ENCODE peak calls at places on chromosomes 1 and 21, in five cellular contexts. Z, C, W, O and D are unnamed samples.

GRCh38 chr21:33539612-33540011 is 2.3 kb downstream of the GART start:
- DNase-seq in W (no peak), O (no peak), C (no peak), Z (no peak), D (no peak)

GRCh38 chr21:35783686-35784085 is 276.6 kb downstream of the SETD4 start:
- DNase-seq in O (no peak), Z (no peak), C (no peak), W (no peak), D (no peak)

GRCh38 chr1:52641307-52641706 is 8.3 kb downstream of the SHISAL2A start:
- DNase-seq in O (no peak), W (no peak), Z (no peak), C (no peak), D (no peak)

GRCh38 chr1:182611326-182611725 is 7.1 kb upstream of the RGS16 start:
- DNase-seq in C (no peak), W (no peak), O (no peak), Z (no peak), D (no peak)

GRCh38 chr21:30340714-30341573 is 3.5 kb upstream of the KRTAP27-1 start:
- DNase-seq in O (peak), Z (no peak), C (no peak), W (no peak), D (peak)

GRCh38 chr1:178039826-178040380 is 54.0 kb upstream of the RASAL2 start:
- DNase-seq in C (no peak), O (no peak), W (no peak), Z (no peak), D (no peak)

GRCh38 chr1:16905112-16905855 is 9.5 kb downstream of the RNU1-2 start:
- DNase-seq in W (no peak), O (no peak), Z (peak), C (no peak), D (peak)

GRCh38 chr1:241423541-241424479 is 66.8 kb upstream of the RGS7 start:
- DNase-seq in Z (no peak), O (peak), W (no peak), C (peak), D (no peak)

GRCh38 chr1:160542303-160542945 is 19.4 kb upstream of the SLAMF6 start:
- DNase-seq in O (no peak), W (no peak), C (peak), Z (no peak), D (no peak)

GRCh38 chr1:63318255-63319068 is 3.9 kb upstream of the FOXD3 start:
- DNase-seq in C (no peak), Z (no peak), W (no peak), O (no peak), D (no peak)

GRCh38 chr21:40827509-40827908 is 19.4 kb downstream of the DSCAM start:
- DNase-seq in Z (no peak), C (no peak), W (no peak), O (no peak), D (no peak)

GRCh38 chr1:95671098-95671497 is 437.1 kb downstream of the RWDD3 start:
- DNase-seq in O (no peak), W (no peak), Z (no peak), C (no peak), D (no peak)

GRCh38 chr1:85279463-85280080 is 3.1 kb upstream of the BCL10 start:
- DNase-seq in Z (no peak), W (no peak), C (no peak), O (no peak), D (no peak)

GRCh38 chr1:35856964-35857363 is 26.0 kb upstream of the AGO1 start:
- DNase-seq in C (no peak), W (no peak), Z (no peak), O (no peak), D (no peak)

GRCh38 chr1:85975770-85976386 is 180.7 kb downstream of the COL24A1 start:
- DNase-seq in C (no peak), Z (no peak), O (no peak), W (no peak), D (no peak)

GRCh38 chr1:213049232-213049631 is 1.8 kb upstream of the RPS6KC1 start:
- DNase-seq in O (no peak), W (no peak), Z (no peak), C (no peak), D (no peak)

GRCh38 chr1:29264773-29265389 is 28.6 kb downstream of the PTPRU start:
- DNase-seq in W (no peak), C (no peak), O (no peak), Z (no peak), D (no peak)

GRCh38 chr1:55071477-55071876 is 32.1 kb downstream of the PCSK9 start:
- DNase-seq in C (no peak), W (no peak), Z (no peak), O (peak), D (no peak)

GRCh38 chr1:37002898-37003297 is 31.4 kb downstream of the GRIK3 start:
- DNase-seq in Z (no peak), C (no peak), W (no peak), O (no peak), D (no peak)

GRCh38 chr21:17492415-17493168 is 20.3 kb upstream of the CXADR start:
- DNase-seq in W (no peak), O (no peak), C (no peak), Z (no peak), D (no peak)